ENCODE peak calls at places on chromosomes 2 and 18, in four cellular contexts. C, K, J and Y are unnamed samples.

GRCh38 chr2:23691106-23691470 is 235.8 kb downstream of the ATAD2B start:
- DNase-seq in C (no peak), K (no peak), J (no peak), Y (no peak)

GRCh38 chr2:133012847-133013734 is 343.1 kb upstream of the LYPD1 start:
- DNase-seq in C (no peak), K (no peak), J (no peak), Y (no peak)

GRCh38 chr2:175036582-175037018 is 31.4 kb upstream of the CHN1 start:
- DNase-seq in C (no peak), K (no peak), J (no peak), Y (peak; percentile 3)

GRCh38 chr2:96685592-96686459 is 43.3 kb downstream of the FER1L5 start:
- DNase-seq in C (no peak), K (no peak), J (peak; percentile 79), Y (no peak)

GRCh38 chr2:10276481-10277292 is 26.0 kb upstream of the HPCAL1 start:
- DNase-seq in C (no peak), K (no peak), J (no peak), Y (no peak)

GRCh38 chr2:58959996-58960395 is 718.9 kb upstream of the FANCL start:
- DNase-seq in C (no peak), K (no peak), J (peak; percentile 18), Y (no peak)

GRCh38 chr18:55106906-55107305 is 147.6 kb upstream of the CCDC68 start:
- DNase-seq in C (no peak), K (no peak), J (no peak), Y (no peak)

GRCh38 chr2:43220229-43220981 is 6.0 kb downstream of the ZFP36L2 start:
- DNase-seq in C (no peak), K (no peak), J (no peak), Y (peak; percentile 65)

GRCh38 chr2:108627911-108628567 is 91.2 kb upstream of the RANBP2 start:
- DNase-seq in C (no peak), K (no peak), J (no peak), Y (no peak)

GRCh38 chr2:236359426-236359825 is 95.2 kb upstream of the ASB18 start:
- DNase-seq in C (no peak), K (no peak), J (no peak), Y (no peak)

GRCh38 chr2:122255924-122256323 is 500.5 kb downstream of the TSN start:
- DNase-seq in C (no peak), K (no peak), J (no peak), Y (no peak)

GRCh38 chr18:79399275-79400081 is 3.7 kb downstream of the NFATC1 start:
- DNase-seq in C (peak; percentile 34), K (peak; percentile 57), J (no peak), Y (no peak)

GRCh38 chr2:11073251-11073650 is 82.0 kb upstream of the SLC66A3 start:
- DNase-seq in C (no peak), K (no peak), J (peak; percentile 52), Y (no peak)

GRCh38 chr2:155727097-155727906 is 605.2 kb downstream of the NR4A2 start:
- DNase-seq in C (no peak), K (no peak), J (no peak), Y (no peak)

GRCh38 chr2:36477744-36478143 is 120.2 kb downstream of the FEZ2 start:
- DNase-seq in C (no peak), K (peak; percentile 75), J (no peak), Y (peak; percentile 75)

GRCh38 chr2:148978736-148979135 is 59.8 kb upstream of the LYPD6B start:
- DNase-seq in C (no peak), K (peak; percentile 40), J (no peak), Y (peak; percentile 55)

GRCh38 chr2:171862501-171862900 is 31.5 kb downstream of the SLC25A12 start:
- DNase-seq in C (no peak), K (no peak), J (no peak), Y (no peak)

GRCh38 chr2:172012688-172013358 is 13.1 kb downstream of the METAP1D start:
- DNase-seq in C (no peak), K (no peak), J (no peak), Y (no peak)

GRCh38 chr2:25253153-25253617 is 84.8 kb upstream of the POMC start:
- DNase-seq in C (no peak), K (no peak), J (no peak), Y (no peak)

GRCh38 chr2:173075781-173076556 is at the start of gene MAP3K20:
- DNase-seq in C (peak; percentile 27), K (peak; percentile 81), J (peak; percentile 63), Y (peak; percentile 40)

GRCh38 chr2:65477590-65477989 is 45.2 kb upstream of the SPRED2 start:
- DNase-seq in C (no peak), K (no peak), J (no peak), Y (no peak)

GRCh38 chr2:156457523-156458228 is 21.5 kb downstream of the GPD2 start:
- DNase-seq in C (no peak), K (no peak), J (no peak), Y (no peak)

GRCh38 chr2:237602409-237602808 is 11.9 kb upstream of the RAB17 start:
- DNase-seq in C (no peak), K (no peak), J (no peak), Y (no peak)

GRCh38 chr2:151053661-151053990 is 208.0 kb downstream of the RBM43 start:
- DNase-seq in C (no peak), K (no peak), J (no peak), Y (no peak)

GRCh38 chr2:120934221-120934639 is 198.6 kb downstream of the GLI2 start:
- DNase-seq in C (no peak), K (no peak), J (no peak), Y (no peak)

GRCh38 chr2:238963164-238963969 is 115.5 kb downstream of the TWIST2 start:
- DNase-seq in C (no peak), K (no peak), J (no peak), Y (no peak)

GRCh38 chr2:225735844-225736243 is 336.3 kb downstream of the NYAP2 start:
- DNase-seq in C (no peak), K (no peak), J (no peak), Y (no peak)

GRCh38 chr2:44528595-44528994 is 166.8 kb downstream of the CAMKMT start:
- DNase-seq in C (no peak), K (no peak), J (no peak), Y (no peak)

GRCh38 chr2:165698621-165698946 is 95.5 kb downstream of the GALNT3 start:
- DNase-seq in C (no peak), K (peak; percentile 17), J (peak; percentile 23), Y (no peak)

GRCh38 chr2:237591379-237591881 is 896 bp upstream of the RAB17 start:
- DNase-seq in C (no peak), K (peak; percentile 40), J (no peak), Y (no peak)

GRCh38 chr2:203361922-203362321 is 33.7 kb downstream of the ABI2 start:
- DNase-seq in C (no peak), K (no peak), J (no peak), Y (no peak)

GRCh38 chr2:208489687-208490086 is 83.1 kb downstream of the PTH2R start:
- DNase-seq in C (no peak), K (no peak), J (no peak), Y (no peak)

GRCh38 chr2:113965644-113966043 is 75.8 kb downstream of the ACTR3 start:
- DNase-seq in C (no peak), K (peak; percentile 49), J (no peak), Y (no peak)

GRCh38 chr2:72895759-72896281 is 8.6 kb downstream of the SPR start:
- DNase-seq in C (no peak), K (no peak), J (no peak), Y (no peak)

GRCh38 chr2:74206180-74206688 is 7.8 kb downstream of the MTHFD2 start:
- DNase-seq in C (no peak), K (no peak), J (no peak), Y (peak; percentile 75)

GRCh38 chr2:137886432-137886831 is 77.8 kb upstream of the HNMT start:
- DNase-seq in C (no peak), K (peak; percentile 7), J (peak; percentile 4), Y (no peak)

GRCh38 chr2:121211251-121211650 is 73.8 kb downstream of the TFCP2L1 start:
- DNase-seq in C (no peak), K (no peak), J (no peak), Y (no peak)

GRCh38 chr18:79952457-79952995 is 1.1 kb upstream of the SLC66A2 start:
- DNase-seq in C (no peak), K (no peak), J (no peak), Y (no peak)

GRCh38 chr2:28895189-28895893 is 874 bp downstream of the WDR43 start:
- DNase-seq in C (peak; percentile 48), K (peak; percentile 61), J (peak; percentile 49), Y (no peak)

GRCh38 chr2:10538224-10538894 is 90.2 kb upstream of the ODC1 start:
- DNase-seq in C (no peak), K (no peak), J (no peak), Y (no peak)